ENCODE peak calls at places on chromosome 14, in nine cellular contexts. L, O, A, I, R, Q, F, C and M are unnamed samples.

GRCh38 chr14:31937730-31938346 is 139.3 kb upstream of the ARHGAP5 start:
- DNase-seq in F (no peak), Q (peak; percentile 59), O (no peak), L (no peak), I (peak; percentile 91), C (no peak), R (peak; percentile 70), A (no peak), M (no peak)

GRCh38 chr14:65329911-65330310 is 82.6 kb upstream of the FUT8 start:
- DNase-seq in A (no peak), Q (no peak), O (no peak), I (no peak), F (no peak), L (no peak), C (no peak), R (peak; percentile 23), M (no peak)

GRCh38 chr14:74265312-74265965 is 26.2 kb downstream of the VSX2 start:
- DNase-seq in F (no peak), Q (no peak), I (no peak), A (no peak), L (no peak), R (no peak), O (no peak), C (no peak), M (no peak)

GRCh38 chr14:21917699-21918436 is 244.2 kb upstream of the OR4E1 start:
- DNase-seq in F (no peak), L (no peak), Q (peak; percentile 53), A (no peak), O (no peak), R (peak; percentile 28), C (no peak), I (peak; percentile 31), M (peak; percentile 31)

GRCh38 chr14:74584966-74585365 is 27.1 kb downstream of the LTBP2 start:
- DNase-seq in A (no peak), I (no peak), Q (no peak), L (peak; percentile 9), F (no peak), O (no peak), C (no peak), R (no peak), M (no peak)

GRCh38 chr14:90276627-90277367 is 20.4 kb downstream of the PSMC1 start:
- DNase-seq in A (no peak), O (no peak), F (no peak), R (no peak), L (no peak), C (no peak), I (no peak), Q (no peak), M (no peak)

GRCh38 chr14:51219473-51220448 is 20.3 kb upstream of the TMX1 start:
- DNase-seq in I (no peak), O (no peak), F (no peak), R (no peak), Q (no peak), A (no peak), C (no peak), L (no peak), M (no peak)

GRCh38 chr14:71563754-71564153 is 368.5 kb upstream of the RGS6 start:
- DNase-seq in R (no peak), I (no peak), C (no peak), Q (no peak), O (no peak), A (no peak), L (no peak), F (no peak), M (no peak)

GRCh38 chr14:34043627-34044372 is 92.9 kb upstream of the EGLN3 start:
- DNase-seq in Q (no peak), R (no peak), I (peak; percentile 82), F (no peak), L (no peak), A (no peak), C (no peak), O (no peak), M (no peak)

GRCh38 chr14:104895207-104895785 is 29.4 kb upstream of the PLD4 start:
- DNase-seq in I (no peak), L (no peak), R (no peak), Q (peak; percentile 42), O (peak; percentile 84), A (no peak), F (peak; percentile 46), C (no peak), M (no peak)

GRCh38 chr14:75041613-75042012 is 9.7 kb downstream of the MLH3 start:
- DNase-seq in O (no peak), I (no peak), F (no peak), C (no peak), R (peak; percentile 46), L (no peak), Q (no peak), A (no peak), M (no peak)

GRCh38 chr14:64943556-64943955 is 1.0 kb upstream of the GPX2 start:
- DNase-seq in L (peak; percentile 68), O (peak; percentile 83), Q (no peak), C (no peak), F (no peak), A (no peak), I (no peak), R (no peak), M (no peak)

GRCh38 chr14:65211341-65211987 is 109.1 kb upstream of the MAX start:
- DNase-seq in L (no peak), A (no peak), I (no peak), Q (no peak), O (no peak), R (no peak), C (peak; percentile 2), F (no peak), M (no peak)

GRCh38 chr14:99363616-99364290 is 91.8 kb upstream of the BCL11B start:
- DNase-seq in A (no peak), C (no peak), F (no peak), R (no peak), Q (no peak), I (no peak), O (no peak), L (peak; percentile 36), M (no peak)

GRCh38 chr14:104357689-104358527 is 219.5 kb downstream of the KIF26A start:
- DNase-seq in F (no peak), I (no peak), A (peak; percentile 38), Q (peak; percentile 10), R (no peak), O (no peak), C (peak; percentile 32), L (peak; percentile 70), M (no peak)

GRCh38 chr14:36301159-36301558 is 19.3 kb downstream of the MBIP start:
- DNase-seq in A (no peak), C (no peak), R (no peak), I (no peak), Q (peak; percentile 38), L (no peak), O (no peak), F (no peak), M (no peak)

GRCh38 chr14:70282666-70283065 is 76.8 kb downstream of the COX16 start:
- DNase-seq in O (no peak), R (no peak), I (no peak), L (no peak), Q (no peak), F (no peak), A (no peak), C (no peak), M (no peak)

GRCh38 chr14:90534091-90534837 is 137.4 kb downstream of the CALM1 start:
- DNase-seq in A (no peak), R (no peak), F (no peak), L (no peak), Q (no peak), O (no peak), C (no peak), I (no peak), M (no peak)

GRCh38 chr14:49212721-49213120 is 373.5 kb downstream of the RPS29 start:
- DNase-seq in L (no peak), A (no peak), O (no peak), R (no peak), F (no peak), C (no peak), Q (no peak), I (no peak), M (no peak)

GRCh38 chr14:50531595-50532501 is 521 bp downstream of the MAP4K5 start:
- DNase-seq in R (peak; percentile 51), C (peak; percentile 76), F (peak; percentile 77), L (peak; percentile 90), A (peak; percentile 55), I (no peak), Q (peak; percentile 48), O (no peak), M (peak; percentile 45)

GRCh38 chr14:43706901-43707300 is 800.2 kb downstream of the FSCB start:
- DNase-seq in R (no peak), O (no peak), L (no peak), A (no peak), Q (no peak), I (no peak), C (no peak), F (no peak), M (no peak)

GRCh38 chr14:99749142-99749541 is 44.1 kb upstream of the EML1 start:
- DNase-seq in R (no peak), Q (no peak), O (no peak), I (no peak), C (no peak), F (no peak), L (no peak), A (no peak), M (no peak)

GRCh38 chr14:68685419-68686211 is 107.3 kb downstream of the ZFP36L1 start:
- DNase-seq in I (peak; percentile 86), Q (no peak), F (no peak), A (no peak), O (no peak), R (peak; percentile 57), L (peak; percentile 91), C (no peak), M (no peak)
- TF ChIP-seq POLR2A in I (no peak), Q (no peak), F (no peak), A (no peak), O (no peak), R (no peak), L (no peak), C (no peak), M (no peak)

DNA sequence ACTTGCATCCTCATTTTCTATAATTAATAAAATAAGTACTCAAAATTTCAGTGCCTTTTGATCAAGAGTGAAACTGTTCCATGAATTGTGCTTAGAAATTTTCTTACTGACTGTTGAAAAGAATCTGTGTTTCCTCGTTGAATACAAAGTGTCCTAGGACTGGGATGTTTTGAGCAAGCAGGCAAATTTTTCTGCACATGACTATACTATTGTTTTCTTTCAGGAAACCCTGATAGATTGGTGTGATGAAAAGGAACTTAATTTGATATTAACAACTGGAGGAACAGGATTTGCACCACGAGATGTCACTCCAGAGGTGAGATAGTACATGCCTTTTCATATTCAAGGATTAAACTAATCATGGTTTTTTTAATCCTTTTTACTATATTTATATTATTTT is 316.3 kb downstream of the GPHN start:
- DNase-seq in F (no peak), A (no peak), L (no peak), C (no peak), Q (no peak), R (no peak), O (no peak), I (no peak), M (no peak)
- TF ChIP-seq CTCF in F (no peak), A (no peak), L (no peak), C (no peak), Q (no peak), R (no peak), O (no peak), I (no peak), M (no peak)

GRCh38 chr14:103125098-103126070 is 2.1 kb downstream of the TNFAIP2 start:
- DNase-seq in L (peak; percentile 69), A (no peak), O (no peak), R (no peak), I (no peak), F (no peak), C (no peak), Q (no peak), M (no peak)
- TF ChIP-seq POLR2AphosphoS5 in L (no peak), A (no peak), O (no peak), R (no peak), I (no peak), F (no peak), C (no peak), Q (no peak), M (no peak)

GRCh38 chr14:24160850-24161804 is at the start of gene IRF9:
- DNase-seq in Q (peak; percentile 98), A (peak; percentile 93), R (peak; percentile 98), O (peak; percentile 97), L (peak; percentile 98), I (peak; percentile 89), C (peak; percentile 98), F (peak; percentile 100), M (peak; percentile 95)
- TF ChIP-seq POLR2A in Q (no peak), A (peak; percentile 52), R (peak; percentile 75), O (no peak), L (peak; percentile 69), I (peak; percentile 53), C (peak; percentile 29), F (no peak), M (peak; percentile 68)